ENCODE peak calls at places on chromosome 20, in ten cellular contexts. A is mucosa of descending colon, J is adrenal gland, U is heart right ventricle, G is upper lobe of right lung, W is neuronal stem cell, Y is HCT116, K is mesenchymal stem cell, T is heart left ventricle, P is skeletal muscle cell. E is an unnamed sample.

GRCh38 chr20:53995949-53996348 is 74.4 kb downstream of the BCAS1 start:
- DNase-seq in K (no peak), P (no peak), G (no peak), J (no peak), Y (no peak), U (no peak), A (no peak), W (no peak), T (no peak), E (no peak)

GRCh38 chr20:6698056-6698455 is 69.4 kb upstream of the BMP2 start:
- DNase-seq in G (no peak), U (no peak), T (no peak), W (no peak), Y (peak; percentile 7), J (no peak), A (no peak), P (no peak), K (peak; percentile 15), E (peak; percentile 87)

GRCh38 chr20:36941403-36941835 is 10.1 kb downstream of the SAMHD1 start:
- DNase-seq in A (no peak), W (no peak), U (no peak), T (no peak), P (no peak), G (no peak), Y (no peak), J (peak; percentile 32), K (no peak), E (peak; percentile 40)

GRCh38 chr20:24485981-24486380 is 16.6 kb downstream of the SYNDIG1 start:
- DNase-seq in T (no peak), G (no peak), A (no peak), Y (no peak), J (no peak), W (no peak), K (no peak), U (no peak), P (no peak), E (no peak)

GRCh38 chr20:41956316-41957050 is 338.3 kb upstream of the CHD6 start:
- DNase-seq in G (no peak), T (no peak), A (no peak), P (no peak), K (no peak), U (peak; percentile 4), W (peak; percentile 6), Y (no peak), J (peak; percentile 38), E (peak; percentile 14)

GRCh38 chr20:58944610-58945009 is 36.4 kb upstream of the NELFCD start:
- DNase-seq in Y (no peak), G (no peak), T (no peak), P (no peak), K (no peak), A (no peak), U (no peak), W (no peak), J (no peak), E (no peak)

GRCh38 chr20:14853079-14853478 is 515.7 kb upstream of the FLRT3 start:
- DNase-seq in J (no peak), K (no peak), G (no peak), Y (no peak), W (no peak), A (no peak), T (no peak), P (no peak), U (no peak), E (no peak)

GRCh38 chr20:53937929-53938367 is 132.4 kb downstream of the BCAS1 start:
- DNase-seq in K (no peak), A (no peak), W (no peak), P (no peak), T (no peak), U (no peak), Y (no peak), J (no peak), G (peak; percentile 73), E (no peak)

GRCh38 chr20:9503530-9504251 is 10.7 kb upstream of the LAMP5 start:
- DNase-seq in Y (no peak), K (no peak), U (no peak), J (no peak), W (no peak), A (no peak), G (no peak), P (no peak), T (no peak), E (no peak)

GRCh38 chr20:25574411-25574810 is 10.9 kb downstream of the NINL start:
- DNase-seq in T (no peak), J (no peak), Y (no peak), U (no peak), K (peak; percentile 50), P (no peak), A (no peak), G (no peak), W (no peak), E (no peak)

GRCh38 chr20:50980071-50980681 is 21.6 kb downstream of the MOCS3 start:
- DNase-seq in J (peak; percentile 44), U (no peak), W (no peak), A (no peak), Y (no peak), K (peak; percentile 99), G (no peak), P (peak; percentile 98), T (no peak), E (no peak)

GRCh38 chr20:49892260-49893216 is 22.8 kb downstream of the SPATA2 start:
- DNase-seq in W (no peak), K (no peak), A (no peak), J (no peak), U (peak; percentile 54), P (no peak), Y (no peak), G (no peak), T (peak; percentile 70), E (no peak)

GRCh38 chr20:49687595-49688567 is 25.8 kb downstream of the B4GALT5 start:
- DNase-seq in P (no peak), K (no peak), Y (no peak), T (no peak), U (no peak), A (no peak), G (no peak), J (no peak), W (peak; percentile 48), E (peak; percentile 74)

GRCh38 chr20:63819224-63819917 is 11.7 kb downstream of the ZBTB46 start:
- DNase-seq in P (no peak), J (no peak), Y (no peak), U (no peak), W (no peak), A (no peak), T (no peak), K (no peak), G (no peak), E (peak; percentile 31)

GRCh38 chr20:137668-138131 is 4.7 kb upstream of the DEFB126 start:
- DNase-seq in P (no peak), J (no peak), G (no peak), W (no peak), K (peak; percentile 1), U (no peak), T (no peak), A (no peak), Y (peak; percentile 15), E (no peak)

DNA sequence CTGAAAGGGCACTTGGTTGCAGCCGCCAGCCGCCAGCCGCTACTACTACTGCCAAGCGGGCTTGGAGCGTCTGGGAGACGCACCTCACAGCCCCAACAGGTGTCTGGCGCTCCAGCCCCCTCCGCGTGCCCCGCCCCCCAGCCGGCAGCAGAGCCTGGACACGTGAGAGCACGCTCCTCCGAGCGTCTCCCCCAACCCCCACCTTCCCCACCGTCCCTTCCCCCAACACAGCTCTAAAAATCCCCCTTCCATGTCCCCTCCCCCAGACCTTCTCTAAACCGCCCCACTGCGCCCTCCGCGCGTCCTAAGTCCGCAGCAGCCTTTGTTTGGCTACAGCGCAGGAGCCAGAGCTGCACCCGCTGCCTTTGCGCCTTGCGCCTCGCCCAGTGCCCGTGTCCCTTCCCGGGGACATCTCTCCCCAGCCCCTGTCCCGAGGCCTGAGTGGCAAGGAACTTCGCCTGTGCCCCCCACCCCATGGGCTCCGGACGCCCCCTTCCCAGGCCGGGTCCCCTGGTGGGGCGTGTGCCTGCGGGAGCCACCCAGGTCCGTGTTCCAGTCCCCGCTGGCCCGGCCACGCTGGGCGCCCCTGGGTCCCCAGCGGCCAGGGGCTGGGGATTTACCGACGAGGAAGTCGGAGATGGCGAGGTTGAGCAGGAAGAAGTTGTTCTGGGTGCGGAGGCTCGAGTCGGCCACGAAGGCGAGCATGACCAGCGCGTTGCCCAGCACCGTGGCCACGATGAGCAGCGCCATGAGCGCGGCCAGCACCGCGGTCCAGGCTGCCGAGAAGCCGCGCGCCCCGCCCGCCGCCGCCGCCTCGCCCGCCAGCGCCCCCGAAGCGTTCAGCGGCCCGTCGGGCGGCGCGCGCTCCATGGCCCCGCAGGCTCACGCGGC is 732 bp downstream of the HRH3 start:
- DNase-seq in A (no peak), Y (no peak), W (no peak), U (no peak), K (peak; percentile 6), G (no peak), P (no peak), J (no peak), T (no peak), E (no peak)
- H3K4me3 ChIP-seq in A (no peak overlapping the region), Y (no peak overlapping the region), W (peak overlapping the region; percentile 45), U (peak overlapping the region; percentile 27), K (peak overlapping the region; percentile 51), G (no peak overlapping the region), P (peak overlapping the region; percentile 17), J (no peak overlapping the region), T (no peak overlapping the region), E (peak overlapping the region; percentile 53)

GRCh38 chr20:35171753-35172433 is at the start of gene PROCR:
- DNase-seq in U (peak; percentile 91), T (peak; percentile 90), G (peak; percentile 87), Y (peak; percentile 92), P (peak; percentile 72), J (peak; percentile 86), A (peak; percentile 88), K (peak; percentile 93), W (peak; percentile 23), E (peak; percentile 95)
- H3K4me3 ChIP-seq in U (peak within 1 kb of the TSS; percentile 49), T (peak within 1 kb of the TSS; percentile 47), G (peak within 1 kb of the TSS; percentile 47), Y (peak within 1 kb of the TSS; percentile 86), P (peak within 1 kb of the TSS; percentile 55), J (peak within 1 kb of the TSS; percentile 9), A (no peak within 1 kb of the TSS), K (peak within 1 kb of the TSS; percentile 53), W (no peak within 1 kb of the TSS), E (peak within 1 kb of the TSS; percentile 28)

GRCh38 chr20:20366896-20367680 is 816 bp upstream of the INSM1 start:
- DNase-seq in K (no peak), T (no peak), J (no peak), A (no peak), U (no peak), Y (no peak), G (no peak), W (peak; percentile 57), P (no peak), E (no peak)
- H3K4me3 ChIP-seq in K (no peak overlapping the region), T (no peak overlapping the region), J (no peak overlapping the region), A (no peak overlapping the region), U (peak overlapping the region; percentile 29), Y (no peak overlapping the region), G (peak overlapping the region; percentile 30), W (peak overlapping the region; percentile 51), P (no peak overlapping the region), E (no peak overlapping the region)

DNA sequence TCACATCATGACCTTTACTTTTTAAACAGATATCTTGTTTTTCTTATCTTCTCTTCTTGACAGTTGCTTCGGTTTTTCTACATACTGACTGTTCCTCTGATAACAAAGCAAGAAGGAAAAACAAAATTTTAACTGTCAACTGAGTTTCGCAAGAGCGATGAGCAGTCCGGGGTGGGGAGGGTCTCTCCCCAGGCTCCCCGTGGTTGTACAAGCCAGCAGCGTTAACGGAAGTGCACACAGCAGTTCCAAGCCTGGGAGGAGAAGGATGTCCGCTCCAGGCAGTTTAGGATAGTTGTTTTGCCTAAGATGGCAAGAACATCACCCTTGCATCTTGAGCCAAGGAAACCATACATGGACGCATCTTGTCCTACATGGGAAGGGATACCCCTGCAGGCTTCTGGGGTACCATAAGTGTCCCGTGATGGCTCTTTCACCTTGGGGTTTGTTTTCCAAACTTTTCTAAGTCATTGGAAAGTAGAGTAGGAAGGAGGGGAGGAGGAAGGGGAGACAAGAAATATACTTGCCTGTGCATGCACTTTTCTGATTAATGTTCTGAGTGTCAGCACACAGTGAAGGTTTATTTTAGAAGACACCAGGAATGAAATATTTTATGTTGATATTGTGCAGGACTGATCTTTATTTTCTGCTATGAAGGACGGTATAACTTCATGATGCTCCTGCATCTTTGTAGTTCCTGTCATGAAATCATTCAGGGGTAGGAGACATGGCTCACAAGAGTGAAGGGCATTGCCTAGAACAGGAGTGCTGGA is 20.8 kb downstream of the SLC24A3 start:
- DNase-seq in T (no peak), W (no peak), G (no peak), U (no peak), P (no peak), A (no peak), J (peak; percentile 37), K (no peak), Y (no peak), E (no peak)
- H3K4me3 ChIP-seq in T (no peak overlapping the region), W (no peak overlapping the region), G (no peak overlapping the region), U (no peak overlapping the region), P (no peak overlapping the region), A (no peak overlapping the region), J (no peak overlapping the region), K (no peak overlapping the region), Y (no peak overlapping the region), E (no peak overlapping the region)